ENCODE peak calls at places on chromosomes 11 and 22, in six cellular contexts. One of them, this sample, is unnamed.
A peak's percentile ranks its signal among the peaks of the same experiment; 100 is the strongest.

GRCh38 chr11:34926101-34926830 is 9.8 kb downstream of the PDHX start:
- DNase-seq in fibroblast of pulmonary artery: peak; percentile 76
- DNase-seq in AML-193: peak; percentile 39
- DNase-seq in BJ: no peak
- DNase-seq in cardiac septum: no peak
- DNase-seq in effector CD4-positive, alpha-beta T cell: peak; percentile 8
- DNase-seq in this sample: peak; percentile 35

GRCh38 chr22:28105396-28105795 is 186.3 kb upstream of the PITPNB start:
- DNase-seq in fibroblast of pulmonary artery: peak; percentile 55
- DNase-seq in AML-193: no peak
- DNase-seq in BJ: no peak
- DNase-seq in cardiac septum: no peak
- DNase-seq in effector CD4-positive, alpha-beta T cell: no peak
- DNase-seq in this sample: no peak

GRCh38 chr11:43941257-43941879 is 1.1 kb upstream of the C11orf96 start:
- DNase-seq in fibroblast of pulmonary artery: peak; percentile 55
- DNase-seq in AML-193: no peak
- DNase-seq in BJ: no peak
- DNase-seq in cardiac septum: peak; percentile 29
- DNase-seq in effector CD4-positive, alpha-beta T cell: no peak
- DNase-seq in this sample: no peak

GRCh38 chr11:95805869-95806268 is 15.6 kb downstream of the CEP57 start:
- DNase-seq in fibroblast of pulmonary artery: no peak
- DNase-seq in AML-193: no peak
- DNase-seq in BJ: no peak
- DNase-seq in cardiac septum: no peak
- DNase-seq in effector CD4-positive, alpha-beta T cell: no peak
- DNase-seq in this sample: no peak

GRCh38 chr11:22173532-22173931 is 19.4 kb upstream of the ANO5 start:
- DNase-seq in fibroblast of pulmonary artery: no peak
- DNase-seq in AML-193: no peak
- DNase-seq in BJ: no peak
- DNase-seq in cardiac septum: no peak
- DNase-seq in effector CD4-positive, alpha-beta T cell: no peak
- DNase-seq in this sample: no peak

GRCh38 chr22:39883057-39883456 is 10.5 kb downstream of the ENTHD1 start:
- DNase-seq in fibroblast of pulmonary artery: no peak
- DNase-seq in AML-193: no peak
- DNase-seq in BJ: no peak
- DNase-seq in cardiac septum: no peak
- DNase-seq in effector CD4-positive, alpha-beta T cell: no peak
- DNase-seq in this sample: no peak

GRCh38 chr22:35736166-35736565 is 18.5 kb downstream of the APOL5 start:
- DNase-seq in fibroblast of pulmonary artery: no peak
- DNase-seq in AML-193: no peak
- DNase-seq in BJ: no peak
- DNase-seq in cardiac septum: no peak
- DNase-seq in effector CD4-positive, alpha-beta T cell: no peak
- DNase-seq in this sample: no peak

GRCh38 chr11:19323502-19323901 is 82.8 kb upstream of the E2F8 start:
- DNase-seq in fibroblast of pulmonary artery: peak; percentile 41
- DNase-seq in AML-193: no peak
- DNase-seq in BJ: no peak
- DNase-seq in cardiac septum: no peak
- DNase-seq in effector CD4-positive, alpha-beta T cell: no peak
- DNase-seq in this sample: no peak

GRCh38 chr11:2584812-2585565 is 114.8 kb downstream of the KCNQ1OT1 start:
- DNase-seq in fibroblast of pulmonary artery: no peak
- DNase-seq in AML-193: no peak
- DNase-seq in BJ: no peak
- DNase-seq in cardiac septum: peak; percentile 58
- DNase-seq in effector CD4-positive, alpha-beta T cell: no peak
- DNase-seq in this sample: no peak

GRCh38 chr22:43018615-43019014 is 3.7 kb upstream of the PACSIN2 start:
- DNase-seq in fibroblast of pulmonary artery: no peak
- DNase-seq in AML-193: no peak
- DNase-seq in BJ: no peak
- DNase-seq in cardiac septum: no peak
- DNase-seq in effector CD4-positive, alpha-beta T cell: no peak
- DNase-seq in this sample: no peak

GRCh38 chr11:75077316-75077715 is 19.4 kb downstream of the OR2AT4 start:
- DNase-seq in fibroblast of pulmonary artery: no peak
- DNase-seq in AML-193: no peak
- DNase-seq in BJ: no peak
- DNase-seq in cardiac septum: no peak
- DNase-seq in effector CD4-positive, alpha-beta T cell: no peak
- DNase-seq in this sample: no peak

This sample was measured in NCI-H226.